ENCODE peak calls at places on chromosomes 4 and X, in ten cellular contexts. Q, D, S, L, V, G, I, B, N and K are unnamed samples.
A peak's percentile ranks its signal among the peaks of the same experiment; 100 is the strongest.

GRCh38 chrX:35499071-35499862 is 298.9 kb upstream of the MAGEB16 start:
- DNase-seq in Q (no peak), D (no peak), S (no peak), L (no peak), V (no peak), G (no peak), I (no peak), B (no peak), N (no peak), K (no peak)

GRCh38 chr4:120918788-120919187 is 3.7 kb downstream of the PRDM5 start:
- DNase-seq in Q (no peak), D (no peak), S (no peak), L (peak; percentile 64), V (no peak), G (no peak), I (no peak), B (peak; percentile 44), N (no peak), K (no peak)

GRCh38 chrX:152428089-152428488 is 23.0 kb downstream of the GABRA3 start:
- DNase-seq in Q (no peak), D (peak; percentile 1), S (no peak), L (no peak), V (no peak), G (no peak), I (no peak), B (peak; percentile 32), N (no peak), K (peak; percentile 56)

GRCh38 chr4:75895744-75896314 is 6.4 kb downstream of the PPEF2 start:
- DNase-seq in Q (no peak), D (peak; percentile 11), S (no peak), L (peak; percentile 49), V (no peak), G (no peak), I (peak; percentile 26), B (peak; percentile 8), N (no peak), K (peak; percentile 54)

GRCh38 chr4:8378101-8378724 is 62.3 kb downstream of the ACOX3 start:
- DNase-seq in Q (no peak), D (no peak), S (no peak), L (no peak), V (no peak), G (no peak), I (no peak), B (no peak), N (no peak), K (no peak)

GRCh38 chr4:112153222-112153791 is 8.1 kb downstream of the FAM241A start:
- DNase-seq in Q (no peak), D (no peak), S (no peak), L (no peak), V (peak; percentile 9), G (no peak), I (no peak), B (no peak), N (no peak), K (no peak)

GRCh38 chr4:143616771-143617170 is 83.7 kb downstream of the FREM3 start:
- DNase-seq in Q (no peak), D (peak; percentile 84), S (no peak), L (peak; percentile 50), V (peak; percentile 14), G (no peak), I (peak; percentile 66), B (peak; percentile 70), N (no peak), K (peak; percentile 75)

GRCh38 chr4:118834070-118834469 is 1.9 kb downstream of the SEC24D start:
- DNase-seq in Q (no peak), D (no peak), S (no peak), L (no peak), V (no peak), G (no peak), I (no peak), B (peak; percentile 23), N (no peak), K (no peak)

GRCh38 chr4:119683518-119683917 is 54.9 kb upstream of the PDE5A start:
- DNase-seq in Q (no peak), D (no peak), S (no peak), L (peak; percentile 19), V (no peak), G (no peak), I (peak; percentile 35), B (peak; percentile 80), N (no peak), K (peak; percentile 66)

GRCh38 chr4:174023641-174024040 is 259.8 kb downstream of the FBXO8 start:
- DNase-seq in Q (no peak), D (no peak), S (no peak), L (no peak), V (no peak), G (no peak), I (peak; percentile 2), B (peak; percentile 3), N (no peak), K (peak; percentile 9)

GRCh38 chr4:62495039-62495438 is 1294.9 kb downstream of the ADGRL3 start:
- DNase-seq in Q (no peak), D (peak; percentile 56), S (no peak), L (no peak), V (no peak), G (no peak), I (no peak), B (no peak), N (no peak), K (no peak)

GRCh38 chr4:27018076-27018475 is 157.4 kb downstream of the STIM2 start:
- DNase-seq in Q (no peak), D (no peak), S (no peak), L (no peak), V (peak; percentile 12), G (no peak), I (no peak), B (no peak), N (no peak), K (no peak)

GRCh38 chrX:135535077-135535630 is 14.7 kb downstream of the INTS6L start:
- DNase-seq in Q (no peak), D (peak; percentile 33), S (no peak), L (no peak), V (no peak), G (no peak), I (no peak), B (no peak), N (no peak), K (no peak)

GRCh38 chr4:11138964-11139363 is 289.7 kb downstream of the HS3ST1 start:
- DNase-seq in Q (no peak), D (no peak), S (no peak), L (no peak), V (no peak), G (no peak), I (no peak), B (no peak), N (no peak), K (no peak)

GRCh38 chrX:120316587-120317283 is 5.5 kb upstream of the TMEM255A start:
- DNase-seq in Q (no peak), D (peak; percentile 83), S (no peak), L (no peak), V (no peak), G (no peak), I (peak; percentile 39), B (peak; percentile 28), N (no peak), K (peak; percentile 59)

GRCh38 chrX:123983240-123983639 is 21.7 kb downstream of the STAG2 start:
- DNase-seq in Q (no peak), D (no peak), S (no peak), L (no peak), V (no peak), G (no peak), I (no peak), B (no peak), N (no peak), K (no peak)